ENCODE peak calls at places on chromosomes 13 and 19, in eight cellular contexts. J is mesothelial cell of epicardium; T is ureter; O is effector memory CD4-positive, alpha-beta T cell; P is activated CD8-positive, alpha-beta memory T cell treated with anti-CD3 and anti-CD28 coated beads for 24 hours; S is head of caudate nucleus; C is NCI-H2171 treated with DMSO at 0.1 percent for 48 hours; D is astrocyte of the hippocampus. W is an unnamed sample.

GRCh38 chr13:44191504-44192171 is 182.0 kb upstream of the SERP2 start:
- DNase-seq in J (no peak), T (peak), O (peak), P (peak), S (no peak), C (peak), D (peak), W (peak)

GRCh38 chr13:41259875-41260501 is 3.4 kb downstream of the MTRF1 start:
- DNase-seq in J (no peak), T (no peak), O (no peak), P (no peak), S (no peak), C (no peak), D (no peak), W (no peak)

GRCh38 chr19:3986260-3987041 is 1.2 kb upstream of the EEF2 start:
- DNase-seq in J (no peak), T (peak), O (peak), P (peak), S (peak), C (peak), D (peak), W (peak)

GRCh38 chr13:93418398-93418797 is 191.8 kb downstream of the GPC6 start:
- DNase-seq in J (no peak), T (no peak), O (no peak), P (no peak), S (no peak), C (no peak), D (no peak), W (no peak)

GRCh38 chr19:16527971-16528521 is 14.2 kb downstream of the CHERP start:
- DNase-seq in J (no peak), T (no peak), O (no peak), P (peak), S (no peak), C (no peak), D (peak), W (no peak)

GRCh38 chr19:43809762-43810696 is 7.8 kb upstream of the LYPD5 start:
- DNase-seq in J (no peak), T (no peak), O (no peak), P (no peak), S (no peak), C (peak), D (peak), W (peak)

GRCh38 chr13:113554333-113554700 is 30.2 kb upstream of the TFDP1 start:
- DNase-seq in J (no peak), T (no peak), O (no peak), P (peak), S (peak), C (no peak), D (no peak), W (no peak)

GRCh38 chr19:18775586-18776287 is 15.4 kb downstream of the COMP start:
- DNase-seq in J (no peak), T (no peak), O (no peak), P (no peak), S (no peak), C (no peak), D (peak), W (no peak)

GRCh38 chr19:28577666-28578065 is 635.3 kb downstream of the UQCRFS1 start:
- DNase-seq in J (no peak), T (no peak), O (no peak), P (no peak), S (no peak), C (no peak), D (no peak), W (no peak)

GRCh38 chr19:16062789-16063188 is 13.5 kb upstream of the TPM4 start:
- DNase-seq in J (no peak), T (peak), O (peak), P (peak), S (peak), C (peak), D (no peak), W (no peak)

GRCh38 chr13:44165895-44166496 is 207.6 kb upstream of the SERP2 start:
- DNase-seq in J (no peak), T (no peak), O (no peak), P (no peak), S (no peak), C (no peak), D (no peak), W (no peak)

GRCh38 chr13:83086948-83087347 is 795.3 kb downstream of the SLITRK1 start:
- DNase-seq in J (no peak), T (no peak), O (no peak), P (no peak), S (no peak), C (no peak), D (no peak), W (no peak)

GRCh38 chr19:18514800-18515682 is 6.8 kb downstream of the ELL start:
- DNase-seq in J (no peak), T (peak), O (peak), P (no peak), S (no peak), C (no peak), D (peak), W (no peak)

GRCh38 chr13:63625869-63626268 is 2210.2 kb upstream of the PCDH20 start:
- DNase-seq in J (no peak), T (no peak), O (no peak), P (no peak), S (no peak), C (no peak), D (peak), W (no peak)

GRCh38 chr19:22545751-22546150 is 88.4 kb upstream of the ZNF492 start:
- DNase-seq in J (no peak), T (peak), O (no peak), P (peak), S (peak), C (no peak), D (no peak), W (peak)

GRCh38 chr13:32903720-32904119 is 112.5 kb upstream of the KL start:
- DNase-seq in J (no peak), T (no peak), O (no peak), P (no peak), S (no peak), C (no peak), D (no peak), W (no peak)

GRCh38 chr13:50678464-50679162 is 164.9 kb downstream of the DLEU7 start:
- DNase-seq in J (no peak), T (no peak), O (no peak), P (no peak), S (no peak), C (no peak), D (peak), W (no peak)

GRCh38 chr13:33168326-33168960 is 117.1 kb downstream of the STARD13 start:
- DNase-seq in J (no peak), T (no peak), O (no peak), P (no peak), S (no peak), C (no peak), D (no peak), W (no peak)

GRCh38 chr13:34156841-34157365 is 339.0 kb downstream of the RFC3 start:
- DNase-seq in J (peak), T (peak), O (no peak), P (peak), S (peak), C (peak), D (peak), W (no peak)

GRCh38 chr19:5679289-5680082 is 830 bp downstream of the MICOS13 start:
- DNase-seq in J (no peak), T (no peak), O (no peak), P (no peak), S (no peak), C (no peak), D (peak), W (no peak)

GRCh38 chr13:86020350-86021002 is 221.3 kb upstream of the SLITRK6 start:
- DNase-seq in J (no peak), T (no peak), O (no peak), P (no peak), S (no peak), C (peak), D (peak), W (no peak)

GRCh38 chr19:58558623-58559274 is 338 bp upstream of the UBE2M start:
- DNase-seq in J (peak), T (peak), O (peak), P (peak), S (peak), C (no peak), D (peak), W (no peak)

GRCh38 chr19:44574201-44574950 is 39.0 kb upstream of the IGSF23 start:
- DNase-seq in J (no peak), T (peak), O (no peak), P (no peak), S (peak), C (no peak), D (no peak), W (no peak)

GRCh38 chr19:38023661-38024574 is 116.9 kb downstream of the SIPA1L3 start:
- DNase-seq in J (no peak), T (no peak), O (no peak), P (no peak), S (no peak), C (no peak), D (no peak), W (no peak)

GRCh38 chr19:50570997-50571396 is 2.8 kb upstream of the LRRC4B start:
- DNase-seq in J (no peak), T (no peak), O (no peak), P (no peak), S (no peak), C (no peak), D (no peak), W (no peak)

GRCh38 chr13:64154514-64154913 is 2738.9 kb upstream of the PCDH20 start:
- DNase-seq in J (no peak), T (no peak), O (no peak), P (no peak), S (no peak), C (no peak), D (peak), W (no peak)

GRCh38 chr13:24274452-24274971 is 34.9 kb upstream of the C1QTNF9 start:
- DNase-seq in J (no peak), T (no peak), O (peak), P (peak), S (peak), C (peak), D (no peak), W (peak)

GRCh38 chr13:111317042-111317550 is 3.3 kb upstream of the TEX29 start:
- DNase-seq in J (no peak), T (peak), O (no peak), P (no peak), S (peak), C (no peak), D (no peak), W (no peak)

GRCh38 chr13:29743229-29743786 is 107.1 kb downstream of the UBL3 start:
- DNase-seq in J (no peak), T (no peak), O (no peak), P (no peak), S (no peak), C (no peak), D (peak), W (no peak)

GRCh38 chr19:48271531-48272151 is 1.8 kb downstream of the ZNF114 start:
- DNase-seq in J (peak), T (no peak), O (no peak), P (peak), S (no peak), C (peak), D (peak), W (peak)

GRCh38 chr13:72290962-72291681 is 424.1 kb upstream of the DACH1 start:
- DNase-seq in J (no peak), T (no peak), O (no peak), P (no peak), S (no peak), C (no peak), D (peak), W (no peak)

GRCh38 chr19:44050740-44051653 is 839 bp upstream of the ZNF223 start:
- DNase-seq in J (no peak), T (peak), O (no peak), P (no peak), S (peak), C (peak), D (peak), W (no peak)

GRCh38 chr13:41978007-41978406 is 17.1 kb upstream of the VWA8 start:
- DNase-seq in J (no peak), T (no peak), O (no peak), P (no peak), S (no peak), C (no peak), D (no peak), W (no peak)

GRCh38 chr19:6417713-6418561 is 6.7 kb downstream of the KHSRP start:
- DNase-seq in J (no peak), T (peak), O (no peak), P (no peak), S (peak), C (no peak), D (peak), W (peak)

W was measured in midbrain.